ENCODE peak calls at places on chromosomes 13 and 19, in seven cellular contexts. Y, K, M, Z, G, P and R are unnamed samples.

GRCh38 chr19:47243364-47243775 is 12.4 kb upstream of the BBC3 start:
- DNase-seq in Z (no peak), G (no peak), Y (no peak), K (no peak), P (no peak), M (no peak), R (no peak)

GRCh38 chr13:113612626-113613025 is 28.1 kb downstream of the TFDP1 start:
- DNase-seq in M (no peak), K (no peak), Z (no peak), Y (peak; percentile 33), P (no peak), G (no peak), R (no peak)

GRCh38 chr13:48615017-48615416 is 38.7 kb upstream of the CYSLTR2 start:
- DNase-seq in Z (no peak), K (no peak), Y (no peak), P (no peak), G (no peak), M (no peak), R (no peak)

GRCh38 chr13:99136427-99136954 is 64.2 kb upstream of the UBAC2 start:
- DNase-seq in K (no peak), M (no peak), Y (no peak), Z (no peak), G (no peak), P (no peak), R (no peak)

GRCh38 chr19:816500-816857 is 5.3 kb downstream of the PLPPR3 start:
- DNase-seq in M (no peak), Y (no peak), K (no peak), P (no peak), Z (no peak), G (no peak), R (no peak)

GRCh38 chr13:29479716-29480492 is 115.6 kb downstream of the SLC7A1 start:
- DNase-seq in K (no peak), Y (no peak), M (no peak), Z (no peak), P (no peak), G (no peak), R (no peak)

GRCh38 chr19:38224014-38224862 is at the start of gene DPF1:
- DNase-seq in K (peak; percentile 57), Z (no peak), M (peak; percentile 84), Y (peak; percentile 55), G (no peak), P (no peak), R (no peak)

GRCh38 chr13:75902166-75903104 is 266.3 kb downstream of the LMO7 start:
- DNase-seq in G (no peak), M (no peak), K (no peak), Z (no peak), Y (no peak), P (no peak), R (no peak)

GRCh38 chr19:3544742-3545668 is 6.0 kb downstream of the TEKTIP1 start:
- DNase-seq in P (peak; percentile 56), G (peak; percentile 72), M (peak; percentile 58), Y (peak; percentile 50), K (peak; percentile 83), Z (peak; percentile 78), R (no peak)

GRCh38 chr13:21320642-21321034 is 138.5 kb downstream of the ZDHHC20 start:
- DNase-seq in M (no peak), K (no peak), Y (no peak), G (no peak), P (no peak), Z (no peak), R (no peak)

GRCh38 chr19:48379058-48379457 is 12.3 kb downstream of the KDELR1 start:
- DNase-seq in M (no peak), Z (no peak), G (no peak), P (no peak), Y (no peak), K (no peak), R (no peak)

GRCh38 chr19:1069009-1069779 is 2.2 kb downstream of the ARHGAP45 start:
- DNase-seq in Y (no peak), K (peak; percentile 60), G (peak; percentile 89), Z (peak; percentile 66), M (no peak), P (peak; percentile 47), R (no peak)

GRCh38 chr13:102914629-102914935 is 68.8 kb downstream of the ERCC5 start:
- DNase-seq in K (no peak), M (no peak), Y (no peak), Z (no peak), P (no peak), G (no peak), R (no peak)

GRCh38 chr19:48836089-48837017 is at the start of gene HSD17B14:
- DNase-seq in G (peak; percentile 53), Y (peak; percentile 71), Z (no peak), K (no peak), P (no peak), M (peak; percentile 35), R (no peak)

GRCh38 chr19:14116918-14117578 is 514 bp downstream of the PRKACA start:
- DNase-seq in Z (no peak), G (peak; percentile 56), K (peak; percentile 17), Y (no peak), M (no peak), P (no peak), R (no peak)

GRCh38 chr13:92433386-92433785 is 793.2 kb upstream of the GPC6 start:
- DNase-seq in K (no peak), Z (no peak), P (no peak), Y (no peak), G (no peak), M (no peak), R (no peak)

GRCh38 chr19:54335164-54335563 is 3.8 kb downstream of the LILRA4 start:
- DNase-seq in K (no peak), G (no peak), M (no peak), Y (no peak), P (no peak), Z (no peak), R (no peak)

GRCh38 chr13:110213461-110214074 is 93.4 kb downstream of the COL4A1 start:
- DNase-seq in Y (no peak), P (no peak), K (no peak), G (no peak), M (no peak), Z (no peak), R (no peak)

GRCh38 chr19:4196587-4197148 is 14.2 kb downstream of the ANKRD24 start:
- DNase-seq in M (no peak), P (no peak), Y (no peak), K (no peak), G (no peak), Z (no peak), R (no peak)

GRCh38 chr13:50535050-50535449 is 308.4 kb downstream of the DLEU7 start:
- DNase-seq in Y (no peak), P (no peak), Z (no peak), M (no peak), G (no peak), K (no peak), R (no peak)

GRCh38 chr13:41427700-41428099 is 29.6 kb upstream of the RGCC start:
- DNase-seq in M (no peak), G (no peak), Z (no peak), K (no peak), P (no peak), Y (no peak), R (no peak)

GRCh38 chr13:108313382-108313781 is 43.9 kb downstream of the TNFSF13B start:
- DNase-seq in Z (no peak), K (no peak), G (no peak), M (no peak), Y (no peak), P (no peak), R (no peak)

GRCh38 chr13:86051134-86052103 is 252.2 kb upstream of the SLITRK6 start:
- DNase-seq in G (no peak), M (no peak), K (no peak), Y (peak; percentile 70), P (no peak), Z (no peak), R (no peak)

GRCh38 chr13:23651887-23652286 is 81.7 kb downstream of the TNFRSF19 start:
- DNase-seq in G (no peak), M (no peak), K (no peak), Z (no peak), Y (no peak), P (no peak), R (no peak)

GRCh38 chr13:110652231-110652730 is 36.9 kb downstream of the NAXD start:
- DNase-seq in K (no peak), Y (no peak), P (no peak), G (no peak), M (no peak), Z (no peak), R (no peak)

GRCh38 chr13:21328836-21329477 is 130.1 kb downstream of the ZDHHC20 start:
- DNase-seq in M (no peak), G (no peak), Z (no peak), Y (no peak), P (no peak), K (no peak), R (no peak)

GRCh38 chr13:31172001-31172400 is 10.3 kb upstream of the HSPH1 start:
- DNase-seq in Y (peak; percentile 73), Z (no peak), P (no peak), G (no peak), M (peak; percentile 42), K (no peak), R (no peak)

GRCh38 chr19:3084943-3085342 is 9.2 kb upstream of the GNA11 start:
- DNase-seq in G (no peak), M (no peak), Z (no peak), P (no peak), K (no peak), Y (no peak), R (no peak)

GRCh38 chr19:12723383-12723642 is 419 bp downstream of the TNPO2 start:
- DNase-seq in G (no peak), Z (no peak), P (no peak), Y (peak; percentile 19), K (peak; percentile 12), M (peak; percentile 13), R (no peak)

GRCh38 chr13:20812890-20813289 is 39.1 kb upstream of the EEF1AKMT1 start:
- DNase-seq in M (no peak), Z (no peak), P (no peak), Y (no peak), G (no peak), K (no peak), R (no peak)

GRCh38 chr19:6373096-6373812 is 660 bp downstream of the ALKBH7 start:
- DNase-seq in G (peak; percentile 99), Y (peak; percentile 99), Z (peak; percentile 95), K (peak; percentile 99), M (peak; percentile 98), P (peak; percentile 95), R (peak; percentile 85)